ENCODE peak calls at places on chromosome 6, in four cellular contexts. A, B, J and Z are unnamed samples.

GRCh38 chr6:135261872-135262725 is 81.0 kb downstream of the MYB start:
- DNase-seq in A (no peak), B (no peak), J (no peak), Z (no peak)

GRCh38 chr6:138654715-138655634 is 118.6 kb upstream of the CCDC28A start:
- DNase-seq in A (peak), B (no peak), J (peak), Z (peak)

GRCh38 chr6:111427341-111428116 is 55.5 kb downstream of the REV3L start:
- DNase-seq in A (peak), B (no peak), J (peak), Z (peak)

GRCh38 chr6:4021862-4022715 is 56.8 kb downstream of the FAM217A start:
- DNase-seq in A (no peak), B (no peak), J (no peak), Z (no peak)

GRCh38 chr6:44475779-44476434 is 88.4 kb downstream of the CDC5L start:
- DNase-seq in A (peak), B (peak), J (peak), Z (no peak)

GRCh38 chr6:152050451-152051195 is 243.1 kb downstream of the ESR1 start:
- DNase-seq in A (no peak), B (no peak), J (no peak), Z (no peak)

GRCh38 chr6:137102050-137102848 is 57.5 kb upstream of the IL20RA start:
- DNase-seq in A (peak), B (no peak), J (no peak), Z (peak)

GRCh38 chr6:29967379-29968010 is 25.2 kb downstream of the HLA-A start:
- DNase-seq in A (no peak), B (no peak), J (no peak), Z (no peak)

GRCh38 chr6:127812985-127813681 is 87.7 kb downstream of the THEMIS start:
- DNase-seq in A (no peak), B (no peak), J (no peak), Z (no peak)

GRCh38 chr6:119533603-119534279 is 184.2 kb upstream of the MAN1A1 start:
- DNase-seq in A (peak), B (no peak), J (peak), Z (no peak)

GRCh38 chr6:73631849-73632248 is 21.9 kb downstream of the SLC17A5 start:
- DNase-seq in A (no peak), B (no peak), J (peak), Z (no peak)

DNA sequence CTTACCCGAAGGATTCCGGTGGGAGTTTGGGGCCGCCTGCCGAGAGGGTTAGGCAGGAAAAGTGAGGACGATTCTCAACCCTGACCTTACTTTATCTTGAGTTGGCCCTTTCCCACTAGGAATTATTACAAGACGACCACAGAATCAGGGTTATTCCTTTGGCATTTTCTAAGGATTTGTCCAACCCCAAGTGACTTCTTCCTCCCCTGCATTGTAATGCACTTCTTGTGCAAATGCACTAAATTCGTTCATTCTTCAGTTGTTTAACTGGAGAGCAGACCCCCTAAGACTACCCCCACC is 411 bp upstream of the TMEM217 start:
- DNase-seq in A (no peak), B (no peak), J (no peak), Z (no peak)
- TF ChIP-seq CTCF in A (no peak), B (no peak), J (no peak), Z (no peak)

GRCh38 chr6:71420693-71421328 is 132.2 kb downstream of the OGFRL1 start:
- DNase-seq in A (peak), B (peak), J (peak), Z (peak)

GRCh38 chr6:71419217-71419953 is 130.8 kb downstream of the OGFRL1 start:
- DNase-seq in A (no peak), B (no peak), J (peak), Z (no peak)

GRCh38 chr6:71414486-71414885 is 125.9 kb downstream of the OGFRL1 start:
- DNase-seq in A (no peak), B (no peak), J (no peak), Z (no peak)

GRCh38 chr6:71421611-71422010 is 133.0 kb downstream of the OGFRL1 start:
- DNase-seq in A (no peak), B (no peak), J (no peak), Z (no peak)

DNA sequence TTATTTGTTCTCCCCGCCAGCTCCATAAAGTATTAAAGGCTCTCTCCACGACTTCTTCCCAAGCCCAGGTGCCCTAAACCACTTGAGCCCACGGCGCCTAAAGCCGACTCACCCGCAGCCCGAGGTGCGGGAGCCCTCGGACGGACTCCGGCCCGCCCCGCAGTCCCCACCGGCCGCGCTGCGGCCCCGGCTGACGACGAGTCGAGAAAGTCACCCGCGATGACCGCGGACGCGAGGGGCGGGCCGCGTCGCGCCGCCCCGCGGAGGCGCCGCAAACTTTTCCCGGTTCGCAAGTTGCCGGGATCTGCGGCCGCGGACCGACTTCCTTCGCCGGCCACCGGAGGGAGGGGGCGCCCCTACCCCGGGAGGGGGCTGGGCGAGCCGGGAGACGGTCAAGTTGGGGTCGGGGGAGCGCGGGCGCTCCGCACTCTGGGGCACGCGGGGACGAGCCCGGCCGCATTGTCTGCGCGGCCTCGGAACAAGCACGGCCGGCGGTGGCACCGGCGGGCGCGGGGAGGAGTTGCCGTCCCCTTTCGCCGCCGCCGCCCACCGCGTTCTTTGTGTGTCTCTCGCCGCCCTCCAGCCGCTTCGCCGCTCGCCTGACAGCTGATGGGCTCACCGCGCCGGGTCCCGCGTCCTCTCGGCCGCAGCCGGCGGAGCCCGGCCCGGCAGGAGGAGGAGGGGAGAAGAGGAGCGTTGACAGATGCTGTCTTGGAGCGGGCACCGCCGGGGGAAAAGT is 131.5 kb downstream of the OGFRL1 start:
- DNase-seq in A (peak), B (no peak), J (peak), Z (no peak)
- TF ChIP-seq CTCF in A (no peak), B (no peak), J (peak), Z (no peak)

DNA sequence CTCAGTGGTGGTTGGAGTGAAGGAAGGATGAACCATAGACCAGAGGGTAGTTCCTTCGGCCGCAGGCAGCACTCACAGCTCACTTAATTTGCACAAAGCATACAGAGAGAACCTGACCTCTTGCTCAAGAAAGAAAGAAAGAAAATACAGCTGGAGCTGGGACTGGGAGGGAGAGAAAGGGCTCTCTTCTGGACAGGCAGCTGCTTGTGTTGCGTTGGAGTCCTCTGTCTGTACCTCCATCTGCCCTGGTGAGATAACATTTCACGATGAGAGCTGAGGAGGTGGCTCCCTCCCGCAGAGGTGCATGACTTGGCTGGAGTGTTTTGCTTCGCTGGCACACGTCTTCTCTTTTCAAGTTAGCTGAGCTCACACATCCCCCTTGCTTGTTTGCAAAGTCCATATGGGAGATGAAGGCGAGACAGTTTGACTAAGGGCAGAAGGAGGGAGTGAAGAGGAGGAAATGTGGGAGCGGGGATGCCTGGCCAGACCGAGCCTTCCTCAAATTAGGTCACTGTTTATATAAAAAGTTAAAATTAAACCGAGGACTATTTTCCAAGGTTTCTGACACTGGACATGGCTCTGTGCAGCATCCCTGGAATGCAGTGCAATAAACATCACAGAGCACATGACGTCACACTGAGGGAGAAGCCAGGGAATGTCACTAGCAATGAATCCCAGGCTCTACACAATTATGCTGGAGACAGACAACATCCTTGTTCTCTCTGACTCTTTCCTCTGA is 359.4 kb downstream of the CD83 start:
- DNase-seq in A (no peak), B (no peak), J (peak), Z (no peak)
- TF ChIP-seq CTCF in A (no peak), B (no peak), J (no peak), Z (no peak)

GRCh38 chr6:100126682-100127484 is 132.9 kb upstream of the MCHR2 start:
- DNase-seq in A (peak), B (no peak), J (no peak), Z (no peak)
- TF ChIP-seq CTCF in A (no peak), B (no peak), J (no peak), Z (no peak)

DNA sequence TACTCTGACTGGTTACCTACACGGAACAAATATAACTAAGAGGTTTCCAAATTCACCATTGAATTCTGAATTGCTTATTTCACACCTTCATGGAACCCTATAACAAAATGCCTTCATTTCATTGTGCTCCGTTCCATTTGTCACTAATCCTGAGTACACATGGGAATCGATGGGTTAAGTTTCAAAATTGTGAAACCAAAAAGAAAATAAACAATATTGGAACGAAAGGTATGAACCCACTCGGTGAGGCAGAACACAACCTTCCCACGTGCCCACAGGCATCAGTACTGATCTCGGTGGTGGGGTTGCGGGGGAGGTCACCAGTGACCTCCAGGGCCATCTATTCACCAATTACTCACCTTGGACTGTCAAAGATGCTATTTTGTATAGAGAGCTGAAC is 34.0 kb downstream of the PLAGL1 start:
- DNase-seq in A (no peak), B (no peak), J (no peak), Z (no peak)
- TF ChIP-seq CTCF in A (no peak), B (no peak), J (no peak), Z (no peak)